ENCODE peak calls at places on chromosomes 5 and 9, in eight cellular contexts. S is BJ, N is cardiac muscle cell, X is epithelial cell of esophagus, P is HCT116, V is body of pancreas, U is IMR-90, K is fibroblast of lung. R is an unnamed sample.

GRCh38 chr5:123125953-123126352 is 36.9 kb downstream of the PRDM6 start:
- DNase-seq in S (no peak), N (peak; percentile 75), U (peak; percentile 77), P (no peak), X (peak; percentile 35), V (no peak), K (peak; percentile 84), R (peak; percentile 74)

GRCh38 chr5:172926796-172927195 is 32.4 kb upstream of the RPL26L1 start:
- DNase-seq in X (no peak), K (no peak), V (no peak), N (no peak), S (no peak), U (no peak), P (no peak), R (no peak)

GRCh38 chr5:93929146-93929545 is 187.7 kb upstream of the POU5F2 start:
- DNase-seq in U (peak; percentile 62), S (no peak), V (no peak), K (peak; percentile 68), X (no peak), P (no peak), N (peak; percentile 66), R (peak; percentile 70)

GRCh38 chr5:35803221-35803651 is 53.5 kb upstream of the IL7R start:
- DNase-seq in N (peak; percentile 69), U (peak; percentile 79), S (peak; percentile 28), P (no peak), K (peak; percentile 66), V (peak; percentile 25), X (no peak), R (peak; percentile 83)

GRCh38 chr5:131589510-131590348 is 45.3 kb downstream of the RAPGEF6 start:
- DNase-seq in V (no peak), S (no peak), U (peak; percentile 74), K (peak; percentile 61), X (peak; percentile 59), P (peak; percentile 34), N (peak; percentile 82), R (peak; percentile 65)

GRCh38 chr9:108134501-108135128 is 645.0 kb upstream of the KLF4 start:
- DNase-seq in X (no peak), N (no peak), K (no peak), V (no peak), U (no peak), S (no peak), P (no peak), R (no peak)

GRCh38 chr9:128404579-128404978 is 16.1 kb upstream of the CERCAM start:
- DNase-seq in K (no peak), X (no peak), U (no peak), N (no peak), V (no peak), P (no peak), S (no peak), R (no peak)

GRCh38 chr9:77161966-77162365 is 15.4 kb upstream of the VPS13A start:
- DNase-seq in U (no peak), S (no peak), N (peak; percentile 31), K (no peak), V (no peak), X (peak; percentile 40), P (no peak), R (peak; percentile 5)

GRCh38 chr5:172543484-172544298 is 89.4 kb upstream of the SH3PXD2B start:
- DNase-seq in X (no peak), U (no peak), P (no peak), V (no peak), N (no peak), K (no peak), S (no peak), R (no peak)

GRCh38 chr9:132041825-132042224 is 37.8 kb downstream of the MED27 start:
- DNase-seq in X (no peak), S (no peak), P (no peak), V (no peak), U (no peak), K (no peak), N (no peak), R (no peak)

GRCh38 chr5:35488055-35488454 is 129.6 kb upstream of the SPEF2 start:
- DNase-seq in N (no peak), U (no peak), X (no peak), S (no peak), P (no peak), K (no peak), V (no peak), R (no peak)

GRCh38 chr5:113682497-113683136 is 169.1 kb downstream of the YTHDC2 start:
- DNase-seq in N (peak; percentile 21), K (no peak), P (peak; percentile 7), X (peak; percentile 39), S (no peak), U (peak; percentile 8), V (no peak), R (peak; percentile 14)

GRCh38 chr5:143001764-143002351 is 231.7 kb downstream of the ARHGAP26 start:
- DNase-seq in X (peak; percentile 55), U (peak; percentile 84), N (peak; percentile 70), V (no peak), K (peak; percentile 91), S (no peak), P (no peak), R (peak; percentile 74)

GRCh38 chr9:129497837-129498450 is 123.0 kb downstream of the C9orf50 start:
- DNase-seq in V (no peak), X (no peak), S (no peak), P (no peak), U (no peak), K (no peak), N (no peak), R (no peak)

GRCh38 chr5:72154076-72154756 is 46.9 kb downstream of the MAP1B start:
- DNase-seq in N (no peak), P (no peak), U (no peak), X (no peak), V (peak; percentile 56), S (no peak), K (no peak), R (no peak)

GRCh38 chr5:17838506-17838905 is 204.2 kb downstream of the TAF11L14 start:
- DNase-seq in U (no peak), S (no peak), P (no peak), X (peak; percentile 15), K (no peak), N (no peak), V (no peak), R (no peak)

GRCh38 chr5:53406630-53407316 is 73.7 kb upstream of the FST start:
- DNase-seq in S (no peak), X (peak; percentile 92), K (peak; percentile 95), P (peak; percentile 33), U (peak; percentile 97), V (no peak), N (peak; percentile 84), R (peak; percentile 88)

GRCh38 chr5:118653926-118654325 is 334.4 kb downstream of the DTWD2 start:
- DNase-seq in X (no peak), V (no peak), S (no peak), P (no peak), U (no peak), K (no peak), N (no peak), R (no peak)

GRCh38 chr9:12657998-12658397 is 35.2 kb upstream of the TYRP1 start:
- DNase-seq in S (no peak), K (no peak), P (no peak), X (no peak), V (no peak), U (no peak), N (no peak), R (no peak)

GRCh38 chr9:136769710-136770191 is 5.4 kb upstream of the LCN15 start:
- DNase-seq in N (peak; percentile 21), P (no peak), V (peak; percentile 46), K (no peak), U (no peak), S (no peak), X (peak; percentile 27), R (no peak)

GRCh38 chr9:117028103-117028858 is 341.2 kb downstream of the TRIM32 start:
- DNase-seq in U (no peak), S (no peak), K (no peak), P (no peak), X (no peak), V (no peak), N (no peak), R (peak; percentile 1)

GRCh38 chr5:7876867-7877266 is 7.9 kb downstream of the MTRR start:
- DNase-seq in N (peak; percentile 32), S (no peak), P (no peak), U (peak; percentile 75), V (no peak), X (peak; percentile 76), K (peak; percentile 71), R (peak; percentile 56)

GRCh38 chr9:134807726-134808125 is 72.9 kb upstream of the FCN2 start:
- DNase-seq in V (no peak), U (peak; percentile 64), N (peak; percentile 71), S (no peak), X (no peak), K (peak; percentile 70), P (no peak), R (peak; percentile 89)

GRCh38 chr9:133524146-133524545 is 613 bp downstream of the MYMK start:
- DNase-seq in V (no peak), N (no peak), U (no peak), K (no peak), X (no peak), S (no peak), P (no peak), R (no peak)

GRCh38 chr5:83924171-83924570 is 203.5 kb upstream of the HAPLN1 start:
- DNase-seq in P (no peak), S (no peak), K (peak; percentile 93), N (peak; percentile 78), U (peak; percentile 59), V (no peak), X (no peak), R (peak; percentile 91)

GRCh38 chr5:154945695-154946301 is 4.9 kb downstream of the MRPL22 start:
- DNase-seq in U (peak; percentile 28), X (peak; percentile 37), P (no peak), K (peak; percentile 11), N (peak; percentile 38), S (no peak), V (no peak), R (peak; percentile 30)
- TF ChIP-seq CTCF in U (peak; percentile 59), X (peak; percentile 50), P (peak; percentile 43), K (peak; percentile 29), N (peak; percentile 62), S (peak; percentile 55), V (peak; percentile 59), R (peak; percentile 65)

DNA sequence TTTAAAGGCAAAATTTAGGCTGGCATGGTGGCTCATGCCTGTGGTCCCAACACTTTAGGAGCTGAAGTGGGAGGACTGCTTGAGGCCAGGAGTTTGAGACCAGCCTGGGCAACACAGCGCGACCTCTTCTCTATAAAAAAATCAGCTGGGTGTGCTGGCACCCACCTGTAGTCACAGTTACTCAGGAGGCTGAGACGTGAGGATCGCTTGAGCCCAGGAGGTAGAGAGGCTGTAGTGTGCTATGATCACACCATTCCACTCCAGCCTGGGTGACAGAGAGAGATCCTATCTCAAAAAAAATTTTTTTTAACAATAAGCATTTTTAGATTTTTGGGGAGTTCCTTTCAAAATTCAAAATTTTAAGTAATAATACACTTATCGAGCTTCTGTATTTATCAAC is 63.3 kb downstream of the SPATA31C2 start:
- DNase-seq in V (no peak), N (no peak), S (no peak), X (no peak), P (no peak), K (no peak), U (no peak), R (no peak)
- H3K4me3 ChIP-seq in V (no peak overlapping the region), N (no peak overlapping the region), S (no peak overlapping the region), X (no peak overlapping the region), P (no peak overlapping the region), K (no peak overlapping the region), U (no peak overlapping the region), R (no peak overlapping the region)

GRCh38 chr5:65102826-65103673 is 334.3 kb downstream of the CWC27 start:
- DNase-seq in X (peak; percentile 46), V (peak; percentile 73), S (no peak), U (peak; percentile 15), K (peak; percentile 75), N (peak; percentile 77), P (no peak), R (peak; percentile 50)
- TF ChIP-seq CTCF in X (no peak), V (no peak), S (peak; percentile 32), U (no peak), K (peak; percentile 13), N (peak; percentile 28), P (no peak), R (peak; percentile 15)

GRCh38 chr9:15176821-15177220 is 130.2 kb downstream of the TTC39B start:
- DNase-seq in P (no peak), K (no peak), S (no peak), X (no peak), N (no peak), U (no peak), V (no peak), R (no peak)
- H3K4me3 ChIP-seq in P (no peak overlapping the region), K (no peak overlapping the region), S (no peak overlapping the region), X (no peak overlapping the region), N (no peak overlapping the region), U (no peak overlapping the region), V (no peak overlapping the region), R (no peak overlapping the region)